ENCODE peak calls at places on chromosome 10, in four cellular contexts. L is HepG2, A is HCT116, T is K562. U is an unnamed sample.

GRCh38 chr10:21260793-21261149 is 264.7 kb downstream of the SKIDA1 start:
- DNase-seq in L (no peak), T (no peak), A (no peak), U (no peak)

GRCh38 chr10:87757685-87758084 is 60.3 kb downstream of the ATAD1 start:
- DNase-seq in A (no peak), L (no peak), T (no peak), U (no peak)

GRCh38 chr10:84424731-84425165 is 96.4 kb downstream of the CCSER2 start:
- DNase-seq in T (no peak), A (peak; percentile 36), L (peak; percentile 54), U (peak; percentile 84)

GRCh38 chr10:128540806-128541739 is 414.9 kb upstream of the MKI67 start:
- DNase-seq in A (no peak), T (no peak), L (no peak), U (no peak)

GRCh38 chr10:11317936-11318670 is 293.3 kb downstream of the USP6NL start:
- DNase-seq in L (no peak), A (no peak), T (no peak), U (no peak)

GRCh38 chr10:34111179-34111578 is 703.9 kb downstream of the PARD3 start:
- DNase-seq in A (no peak), T (no peak), L (no peak), U (no peak)

GRCh38 chr10:86288695-86289576 is 77.7 kb downstream of the GRID1 start:
- DNase-seq in T (no peak), L (no peak), A (no peak), U (no peak)

GRCh38 chr10:37860494-37861190 is 3.2 kb upstream of the ZNF248 start:
- DNase-seq in A (no peak), T (no peak), L (peak; percentile 27), U (no peak)

GRCh38 chr10:14879055-14879800 is 562 bp downstream of the SUV39H2 start:
- DNase-seq in A (no peak), T (peak; percentile 30), L (peak; percentile 9), U (no peak)

GRCh38 chr10:62083868-62084267 is 182.4 kb downstream of the ARID5B start:
- DNase-seq in T (peak; percentile 69), A (no peak), L (no peak), U (no peak)

GRCh38 chr10:102453502-102453901 is 2.2 kb upstream of the C10orf95 start:
- DNase-seq in A (no peak), L (no peak), T (no peak), U (no peak)

GRCh38 chr10:102455893-102456471 is 4.6 kb upstream of the C10orf95 start:
- DNase-seq in T (peak; percentile 78), L (no peak), A (no peak), U (no peak)

GRCh38 chr10:102460836-102461186 is 9.5 kb upstream of the C10orf95 start:
- DNase-seq in T (no peak), L (no peak), A (no peak), U (no peak)

GRCh38 chr10:102461187-102462054 is 10.1 kb upstream of the C10orf95 start:
- DNase-seq in A (peak; percentile 87), L (peak; percentile 77), T (peak; percentile 94), U (no peak)

GRCh38 chr10:102457591-102458150 is 6.3 kb upstream of the C10orf95 start:
- DNase-seq in A (no peak), T (no peak), L (no peak), U (no peak)
- H3K4me1 ChIP-seq in A (peaks cover 20% of the 10 kb centered on the region), T (peaks cover 41% of the 10 kb centered on the region), L (peaks cover 47% of the 10 kb centered on the region), U (peaks cover 16% of the 10 kb centered on the region)

DNA sequence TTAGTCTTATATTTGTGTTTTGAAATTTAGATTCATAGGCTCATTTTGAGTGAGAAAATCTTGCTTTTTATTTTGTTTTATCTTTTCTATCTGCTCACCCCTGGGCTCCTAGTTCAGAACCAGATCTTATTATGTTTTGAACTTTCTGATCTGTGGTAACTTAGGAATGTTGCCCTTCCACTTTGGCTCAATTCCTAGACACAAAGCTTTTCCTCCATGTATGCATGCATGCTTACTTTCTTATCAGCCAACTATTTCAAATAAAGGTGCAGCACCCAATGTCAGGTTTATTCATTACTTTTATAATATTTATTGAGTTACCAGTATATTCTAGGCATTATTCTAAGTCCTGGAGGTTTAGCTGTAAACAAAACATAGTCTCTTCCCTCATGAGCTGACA is 374.8 kb upstream of the KIAA1217 start:
- DNase-seq in T (no peak), A (no peak), L (no peak), U (no peak)
- TF ChIP-seq TCF7L2 in T (no peak), A (no peak), L (no peak), U (no peak)

GRCh38 chr10:28556142-28556541 is 23.2 kb downstream of the WAC start:
- DNase-seq in L (no peak), A (no peak), T (no peak), U (no peak)

GRCh38 chr10:28553963-28554362 is 21.0 kb downstream of the WAC start:
- DNase-seq in L (no peak), T (no peak), A (no peak), U (no peak)

GRCh38 chr10:28552775-28553174 is 19.9 kb downstream of the WAC start:
- DNase-seq in A (no peak), T (no peak), L (no peak), U (no peak)

GRCh38 chr10:28555358-28555757 is 22.4 kb downstream of the WAC start:
- DNase-seq in L (no peak), T (no peak), A (no peak), U (no peak)

DNA sequence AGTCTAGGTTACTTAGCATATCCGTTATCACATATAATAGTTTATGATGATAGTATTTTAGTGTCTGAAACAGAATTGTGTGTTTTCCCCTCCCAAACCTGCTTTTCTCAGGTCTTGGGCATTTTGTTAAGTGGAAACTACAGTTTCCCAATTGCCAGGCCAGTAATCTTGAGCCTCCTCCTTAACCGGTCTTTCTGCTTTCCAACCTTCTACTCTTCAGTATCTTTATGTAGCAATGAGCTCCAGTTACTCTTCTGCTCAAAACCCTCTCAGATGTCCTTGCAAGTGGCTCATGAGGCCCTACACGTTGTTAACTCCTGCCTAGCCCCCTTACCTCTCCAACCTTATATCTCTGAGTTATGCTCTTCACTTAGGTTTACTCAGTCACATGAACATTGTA is 22.0 kb downstream of the WAC start:
- DNase-seq in A (no peak), L (no peak), T (no peak), U (no peak)
- H3K4me1 ChIP-seq in A (peaks cover 4% of the 10 kb centered on the region), L (peaks cover 18% of the 10 kb centered on the region), T (no peaks in the 10 kb centered on the region), U (peaks cover 6% of the 10 kb centered on the region)

DNA sequence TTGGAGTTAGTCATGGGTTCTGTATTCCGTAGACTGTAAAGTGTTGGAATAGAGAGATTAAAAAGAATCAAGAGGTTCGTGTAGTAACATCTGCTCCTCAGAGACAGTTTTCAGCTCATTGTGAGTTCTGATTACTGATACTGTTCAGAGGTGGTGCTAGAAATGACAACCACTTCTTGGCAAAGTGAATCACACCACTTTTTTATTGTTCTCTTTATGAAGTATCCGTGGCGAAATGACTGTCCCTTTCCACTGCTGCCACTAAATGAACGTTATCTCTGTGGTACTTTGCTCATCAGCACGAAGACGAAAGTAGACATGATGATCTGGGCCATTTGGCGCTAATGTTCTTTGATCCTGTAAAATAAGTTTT is 860 bp downstream of the RPP30 start:
- DNase-seq in L (no peak), T (peak; percentile 8), A (no peak), U (no peak)
- TF ChIP-seq TCF7L2 in L (no peak), T (no peak), A (no peak), U (no peak)

GRCh38 chr10:130396044-130396443 is 259.9 kb downstream of the GLRX3 start:
- DNase-seq in L (no peak), T (no peak), A (no peak), U (no peak)

GRCh38 chr10:130400890-130401289 is 264.7 kb downstream of the GLRX3 start:
- DNase-seq in T (no peak), A (no peak), L (no peak), U (no peak)

GRCh38 chr10:130395248-130395936 is 259.2 kb downstream of the GLRX3 start:
- DNase-seq in A (no peak), T (no peak), L (no peak), U (no peak)

GRCh38 chr10:130399425-130399950 is 263.3 kb downstream of the GLRX3 start:
- DNase-seq in L (no peak), A (no peak), T (no peak), U (no peak)

DNA sequence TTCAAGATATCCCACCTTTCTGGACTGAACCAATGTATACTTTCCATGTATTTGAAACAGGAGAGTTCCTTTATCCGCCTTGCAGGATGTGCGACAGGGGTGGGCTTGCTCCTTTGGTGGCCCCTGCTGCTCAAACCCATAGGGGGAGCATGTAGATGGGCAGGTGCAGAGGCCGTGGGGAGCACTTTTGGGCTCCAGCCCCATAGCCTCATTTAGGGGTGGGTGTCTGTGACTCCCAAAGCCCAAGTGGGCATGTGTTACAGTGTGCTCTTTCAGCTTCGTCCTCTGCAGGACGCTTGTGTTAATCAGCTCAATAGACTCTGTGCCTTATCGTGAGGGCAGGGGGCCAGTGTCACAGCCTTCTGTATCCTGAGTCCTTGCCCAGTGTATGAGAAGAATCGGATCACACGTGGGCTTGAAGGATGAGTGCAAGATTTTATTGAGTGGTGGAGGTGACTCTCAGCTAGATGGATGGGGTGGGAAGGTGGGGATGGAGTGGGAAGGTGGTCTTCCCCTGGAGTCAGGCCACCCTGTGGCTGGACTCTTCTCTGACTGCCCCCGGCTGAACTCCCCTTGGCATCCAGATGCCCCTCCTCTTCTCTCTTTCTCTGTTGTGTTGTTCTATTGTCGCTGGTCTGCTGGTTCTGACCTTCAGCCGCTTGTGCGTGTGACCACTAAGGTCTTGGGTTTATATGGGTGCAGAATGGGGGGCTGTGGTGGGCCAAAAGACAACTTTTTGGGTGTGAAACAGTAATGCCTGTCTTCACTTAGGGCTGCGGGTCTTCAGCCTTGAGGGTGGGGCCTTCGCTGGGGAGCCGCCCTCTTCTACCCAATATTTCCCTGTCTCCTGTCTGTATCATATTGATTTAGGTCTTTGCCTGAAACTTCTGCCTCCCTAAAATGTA is 262.2 kb downstream of the GLRX3 start:
- DNase-seq in T (no peak), L (no peak), A (no peak), U (no peak)
- H3K4me1 ChIP-seq in T (no peaks in the 10 kb centered on the region), L (no peaks in the 10 kb centered on the region), A (no peaks in the 10 kb centered on the region), U (no peaks in the 10 kb centered on the region)

GRCh38 chr10:31708513-31708912 is 220.1 kb downstream of the ARHGAP12 start:
- DNase-seq in A (no peak), T (no peak), L (no peak), U (no peak)

GRCh38 chr10:31706464-31706863 is 222.2 kb downstream of the ARHGAP12 start:
- DNase-seq in L (no peak), A (no peak), T (no peak), U (no peak)

GRCh38 chr10:31706921-31707571 is 221.6 kb downstream of the ARHGAP12 start:
- DNase-seq in A (no peak), T (no peak), L (no peak), U (no peak)

GRCh38 chr10:31709028-31709427 is 219.6 kb downstream of the ARHGAP12 start:
- DNase-seq in L (no peak), T (no peak), A (no peak), U (peak; percentile 4)

GRCh38 chr10:31707578-31708411 is 220.8 kb downstream of the ARHGAP12 start:
- DNase-seq in A (no peak), L (no peak), T (no peak), U (no peak)
- TF ChIP-seq TCF7L2 in A (no peak), L (no peak), T (no peak), U (no peak)

GRCh38 chr10:79397575-79398303 is 47.7 kb downstream of the ZCCHC24 start:
- DNase-seq in T (no peak), L (no peak), A (no peak), U (no peak)
- H3K4me1 ChIP-seq in T (peaks cover 26% of the 10 kb centered on the region), L (peaks cover 51% of the 10 kb centered on the region), A (no peaks in the 10 kb centered on the region), U (peaks cover 5% of the 10 kb centered on the region)